ENCODE peak calls at places on chromosome 7, in four cellular contexts. One of them, this sample, is unnamed.

GRCh38 chr7:107538001-107538400 is 25.7 kb downstream of the COG5 start:
- DNase-seq in spleen: no peak
- DNase-seq in HCEC 1CT: no peak
- DNase-seq in germinal center: no peak
- DNase-seq in this sample: no peak

GRCh38 chr7:97187067-97187466 is 69.6 kb downstream of the SDHAF3 start:
- DNase-seq in spleen: no peak
- DNase-seq in HCEC 1CT: peak
- DNase-seq in germinal center: no peak
- DNase-seq in this sample: peak

GRCh38 chr7:116380030-116380429 is 119.5 kb upstream of the CAV2 start:
- DNase-seq in HCEC 1CT: peak
- DNase-seq in germinal center: no peak
- DNase-seq in spleen: no peak
- DNase-seq in this sample: no peak

GRCh38 chr7:157772486-157773130 is 435.8 kb downstream of the DNAJB6 start:
- DNase-seq in spleen: peak
- DNase-seq in HCEC 1CT: no peak
- DNase-seq in germinal center: no peak
- DNase-seq in this sample: no peak

GRCh38 chr7:130009848-130010688 is 41.1 kb downstream of the ZC3HC1 start:
- DNase-seq in germinal center: peak
- DNase-seq in HCEC 1CT: peak
- DNase-seq in spleen: peak
- DNase-seq in this sample: peak

GRCh38 chr7:120353171-120353570 is 80.2 kb downstream of the KCND2 start:
- DNase-seq in germinal center: no peak
- DNase-seq in spleen: no peak
- DNase-seq in HCEC 1CT: no peak
- DNase-seq in this sample: no peak

GRCh38 chr7:153017197-153017596 is 257.6 kb downstream of the ACTR3B start:
- DNase-seq in HCEC 1CT: no peak
- DNase-seq in germinal center: no peak
- DNase-seq in spleen: no peak
- DNase-seq in this sample: no peak

GRCh38 chr7:29146888-29147609 is 712 bp upstream of the CPVL start:
- DNase-seq in HCEC 1CT: no peak
- DNase-seq in germinal center: no peak
- DNase-seq in spleen: no peak
- DNase-seq in this sample: peak

GRCh38 chr7:70635633-70636032 is 496.3 kb upstream of the GALNT17 start:
- DNase-seq in spleen: no peak
- DNase-seq in HCEC 1CT: no peak
- DNase-seq in germinal center: no peak
- DNase-seq in this sample: no peak

GRCh38 chr7:16645593-16646426 is at the start of the genes ANKMY2 and BZW2:
- DNase-seq in germinal center: peak
- DNase-seq in HCEC 1CT: peak
- DNase-seq in spleen: peak
- DNase-seq in this sample: peak

GRCh38 chr7:151626422-151627115 is 106.9 kb upstream of the RHEB start:
- DNase-seq in HCEC 1CT: peak
- DNase-seq in germinal center: no peak
- DNase-seq in spleen: no peak
- DNase-seq in this sample: peak

GRCh38 chr7:88377421-88377820 is 70.7 kb upstream of the STEAP4 start:
- DNase-seq in spleen: no peak
- DNase-seq in germinal center: no peak
- DNase-seq in HCEC 1CT: no peak
- DNase-seq in this sample: peak

GRCh38 chr7:116671681-116672595 is at the start of gene MET:
- DNase-seq in HCEC 1CT: peak
- DNase-seq in spleen: peak
- DNase-seq in germinal center: peak
- DNase-seq in this sample: peak

GRCh38 chr7:2399848-2400587 is 3.4 kb upstream of the CHST12 start:
- DNase-seq in HCEC 1CT: peak
- DNase-seq in spleen: no peak
- DNase-seq in germinal center: no peak
- DNase-seq in this sample: peak

GRCh38 chr7:82105463-82105862 is 335.6 kb upstream of the HGF start:
- DNase-seq in spleen: no peak
- DNase-seq in germinal center: no peak
- DNase-seq in HCEC 1CT: peak
- DNase-seq in this sample: peak

GRCh38 chr7:55214707-55215106 is 150.4 kb upstream of the LANCL2 start:
- DNase-seq in HCEC 1CT: no peak
- DNase-seq in spleen: no peak
- DNase-seq in germinal center: no peak
- DNase-seq in this sample: no peak

GRCh38 chr7:20839196-20839735 is 52.6 kb upstream of the SP8 start:
- DNase-seq in HCEC 1CT: no peak
- DNase-seq in germinal center: no peak
- DNase-seq in spleen: no peak
- DNase-seq in this sample: no peak

GRCh38 chr7:6090738-6091505 is 59.7 kb downstream of the ANKRD61 start:
- DNase-seq in germinal center: no peak
- DNase-seq in spleen: peak
- DNase-seq in HCEC 1CT: no peak
- DNase-seq in this sample: no peak

GRCh38 chr7:4030346-4030745 is 651.7 kb upstream of the FOXK1 start:
- DNase-seq in HCEC 1CT: no peak
- DNase-seq in spleen: no peak
- DNase-seq in germinal center: no peak
- DNase-seq in this sample: no peak

GRCh38 chr7:81478664-81479063 is 291.2 kb downstream of the HGF start:
- DNase-seq in germinal center: no peak
- DNase-seq in HCEC 1CT: no peak
- DNase-seq in spleen: no peak
- DNase-seq in this sample: no peak

GRCh38 chr7:98745722-98746318 is 124.0 kb downstream of the TMEM130 start:
- DNase-seq in germinal center: peak
- DNase-seq in HCEC 1CT: peak
- DNase-seq in spleen: peak
- DNase-seq in this sample: peak

GRCh38 chr7:91288208-91288824 is 24.1 kb downstream of the FZD1 start:
- DNase-seq in HCEC 1CT: peak
- DNase-seq in germinal center: no peak
- DNase-seq in spleen: no peak
- DNase-seq in this sample: no peak

This sample was measured in RKO.